ENCODE peak calls at places on chromosomes 2 and 18, in six cellular contexts. A, O, G, R, N and Y are unnamed samples.

GRCh38 chr2:152525277-152525838 is 190.4 kb downstream of the FMNL2 start:
- DNase-seq in A (no peak), R (peak; percentile 74), G (no peak), O (no peak), N (peak; percentile 39), Y (no peak)

GRCh38 chr2:9660154-9660553 is 29.4 kb upstream of the YWHAQ start:
- DNase-seq in G (no peak), A (no peak), R (no peak), N (no peak), O (no peak), Y (no peak)

GRCh38 chr2:37011126-37011525 is 44.8 kb upstream of the STRN start:
- DNase-seq in N (no peak), A (no peak), G (no peak), O (no peak), R (no peak), Y (no peak)

GRCh38 chr2:17515652-17516051 is 2.6 kb downstream of the RAD51AP2 start:
- DNase-seq in O (no peak), G (no peak), R (no peak), A (no peak), N (no peak), Y (no peak)

GRCh38 chr2:179336782-179337534 is 72.3 kb upstream of the SESTD1 start:
- DNase-seq in G (no peak), O (no peak), R (peak; percentile 76), N (no peak), A (no peak), Y (peak; percentile 57)

GRCh38 chr18:32552421-32553030 is 81.8 kb upstream of the GAREM1 start:
- DNase-seq in N (peak; percentile 68), G (peak; percentile 82), R (peak; percentile 70), O (peak; percentile 28), A (peak; percentile 67), Y (peak; percentile 17)

GRCh38 chr18:79404567-79404910 is 8.8 kb downstream of the NFATC1 start:
- DNase-seq in O (no peak), G (no peak), A (no peak), R (no peak), N (no peak), Y (no peak)

GRCh38 chr2:201580486-201580885 is 62.8 kb downstream of the TMEM237 start:
- DNase-seq in O (no peak), G (no peak), R (peak; percentile 83), N (peak; percentile 94), A (no peak), Y (peak; percentile 17)

GRCh38 chr2:104976603-104977120 is 61.2 kb upstream of the MRPS9 start:
- DNase-seq in O (no peak), R (no peak), G (peak; percentile 33), A (peak; percentile 39), N (no peak), Y (no peak)

GRCh38 chr2:164771897-164772296 is 69.7 kb downstream of the COBLL1 start:
- DNase-seq in A (no peak), N (peak; percentile 77), G (no peak), O (no peak), R (no peak), Y (no peak)

GRCh38 chr2:217220228-217221013 is 360.6 kb upstream of the TNP1 start:
- DNase-seq in G (no peak), O (no peak), N (peak; percentile 68), R (peak; percentile 56), A (no peak), Y (no peak)

GRCh38 chr2:160306985-160307384 is 106.9 kb upstream of the ITGB6 start:
- DNase-seq in N (no peak), O (no peak), R (peak; percentile 72), G (no peak), A (no peak), Y (peak; percentile 98)

GRCh38 chr2:239382384-239382880 is 18.4 kb downstream of the HDAC4 start:
- DNase-seq in N (no peak), G (no peak), A (no peak), O (no peak), R (no peak), Y (no peak)

GRCh38 chr2:105660489-105660888 is 84.2 kb upstream of the NCK2 start:
- DNase-seq in N (no peak), O (no peak), R (no peak), G (no peak), A (no peak), Y (no peak)

GRCh38 chr18:14747513-14748474 is at the start of gene ANKRD30B:
- DNase-seq in R (no peak), G (no peak), N (no peak), A (no peak), O (no peak), Y (no peak)

GRCh38 chr18:72808688-72809087 is 59.1 kb downstream of the NETO1 start:
- DNase-seq in A (no peak), R (no peak), G (no peak), N (no peak), O (no peak), Y (no peak)

GRCh38 chr2:172375247-172375646 is 52.1 kb upstream of the ITGA6 start:
- DNase-seq in G (no peak), R (no peak), N (no peak), O (no peak), A (no peak), Y (no peak)

GRCh38 chr2:133448195-133448594 is 120.1 kb downstream of the NCKAP5 start:
- DNase-seq in A (no peak), G (no peak), N (no peak), R (no peak), O (no peak), Y (no peak)

GRCh38 chr2:12552092-12552491 is 164.6 kb upstream of the TRIB2 start:
- DNase-seq in R (no peak), O (no peak), G (no peak), A (no peak), N (no peak), Y (no peak)

GRCh38 chr2:33145459-33145858 is 198.7 kb downstream of the LTBP1 start:
- DNase-seq in R (no peak), G (no peak), A (no peak), N (no peak), O (no peak), Y (peak; percentile 52)

GRCh38 chr18:58087928-58088722 is 44.1 kb downstream of the NEDD4L start:
- DNase-seq in R (no peak), O (no peak), G (no peak), N (no peak), A (no peak), Y (no peak)

GRCh38 chr18:76943542-76944339 is 121.4 kb downstream of the ZNF236 start:
- DNase-seq in G (no peak), N (peak; percentile 87), R (peak; percentile 42), O (no peak), A (no peak), Y (peak; percentile 42)

GRCh38 chr2:120735750-120736170 is at the start of gene GLI2:
- DNase-seq in G (no peak), A (no peak), O (peak; percentile 28), N (peak; percentile 88), R (peak; percentile 90), Y (peak; percentile 68)

GRCh38 chr2:9423922-9424272 is 443 bp downstream of the CPSF3 start:
- DNase-seq in O (peak; percentile 29), R (peak; percentile 40), G (no peak), N (no peak), A (peak; percentile 46), Y (no peak)

GRCh38 chr2:219387284-219388126 is at the start of gene DNPEP:
- DNase-seq in R (peak; percentile 91), N (peak; percentile 81), O (peak; percentile 88), A (no peak), G (peak; percentile 43), Y (peak; percentile 83)

GRCh38 chr2:240576036-240576435 is 7.8 kb downstream of the RNPEPL1 start:
- DNase-seq in G (no peak), A (no peak), R (no peak), N (no peak), O (no peak), Y (no peak)

GRCh38 chr18:56351911-56352502 is 286.4 kb downstream of the TXNL1 start:
- DNase-seq in O (no peak), N (no peak), A (no peak), R (no peak), G (no peak), Y (no peak)

GRCh38 chr2:227717687-227718567 is at the start of gene SLC19A3:
- DNase-seq in A (no peak), O (no peak), G (peak; percentile 50), N (peak; percentile 91), R (peak; percentile 82), Y (peak; percentile 34)

GRCh38 chr18:73884868-73885267 is 262.8 kb downstream of the FBXO15 start:
- DNase-seq in O (no peak), R (no peak), G (no peak), N (no peak), A (no peak), Y (no peak)

GRCh38 chr2:242036653-242036950 is 167.1 kb downstream of the RTP5 start:
- DNase-seq in A (no peak), G (no peak), N (no peak), O (no peak), R (no peak), Y (no peak)

GRCh38 chr2:27763907-27764267 is 7.6 kb upstream of the MRPL33 start:
- DNase-seq in A (no peak), N (no peak), O (no peak), R (no peak), G (no peak), Y (no peak)

GRCh38 chr2:209830722-209831465 is 59.3 kb downstream of the UNC80 start:
- DNase-seq in O (no peak), N (no peak), G (no peak), R (no peak), A (no peak), Y (no peak)

GRCh38 chr2:149330127-149331022 is at the start of gene LYPD6:
- DNase-seq in R (peak; percentile 74), G (no peak), A (no peak), N (peak; percentile 69), O (no peak), Y (peak; percentile 72)

GRCh38 chr2:233811087-233811486 is 33.0 kb downstream of the MROH2A start:
- DNase-seq in A (no peak), G (no peak), R (no peak), O (no peak), N (no peak), Y (no peak)

GRCh38 chr18:25713104-25713503 is 361.1 kb upstream of the ZNF521 start:
- DNase-seq in A (no peak), N (no peak), G (no peak), R (no peak), O (no peak), Y (no peak)

GRCh38 chr2:172248381-172249173 is 145.9 kb upstream of the DLX2 start:
- DNase-seq in A (no peak), R (no peak), G (no peak), O (no peak), N (no peak), Y (no peak)

GRCh38 chr2:65662654-65663432 is 230.4 kb upstream of the SPRED2 start:
- DNase-seq in N (peak; percentile 93), A (no peak), R (peak; percentile 96), G (no peak), O (no peak), Y (peak; percentile 80)